ENCODE peak calls at places on chromosomes 3 and 15, in ten cellular contexts. N is CD4-positive, alpha-beta T cell; C is mucosa of descending colon; B is RCC 7860; X is EL; I is stimulated activated CD4-positive, alpha-beta T cell treated with anti-CD3 and anti-CD28 coated beads, Interleukin-2, amount 100 ng/mL, for 48 hours; S is T-helper 9 cell; A is GM20000; O is astrocyte of the spinal cord; G is NCI-H1694. F is an unnamed sample.

GRCh38 chr15:36449084-36449661 is 130.3 kb upstream of the CDIN1 start:
- DNase-seq in O (peak), S (no peak), N (no peak), A (no peak), I (no peak), C (no peak), G (no peak), X (no peak), B (no peak), F (peak)

GRCh38 chr15:49815937-49816336 is 195.1 kb downstream of the DTWD1 start:
- DNase-seq in A (no peak), N (no peak), O (peak), S (no peak), X (peak), C (no peak), G (peak), I (no peak), B (peak), F (peak)

GRCh38 chr3:54857343-54857742 is 70.5 kb downstream of the LRTM1 start:
- DNase-seq in I (no peak), A (no peak), N (no peak), G (no peak), X (peak), C (no peak), S (no peak), B (peak), O (no peak), F (peak)

GRCh38 chr15:82538961-82539689 is 1.1 kb downstream of the RPS17 start:
- DNase-seq in A (no peak), C (no peak), O (peak), S (no peak), X (no peak), I (no peak), N (no peak), B (peak), G (no peak), F (no peak)

GRCh38 chr15:76904461-76905012 is 603 bp downstream of the SCAPER start:
- DNase-seq in I (no peak), A (peak), X (peak), B (no peak), N (peak), S (no peak), C (no peak), O (peak), G (no peak), F (no peak)

GRCh38 chr3:36488077-36488789 is 107.9 kb downstream of the STAC start:
- DNase-seq in I (no peak), O (no peak), A (no peak), C (no peak), B (no peak), S (no peak), G (no peak), N (no peak), X (no peak), F (no peak)

GRCh38 chr3:102378216-102378615 is 56.6 kb upstream of the ZPLD1 start:
- DNase-seq in I (no peak), C (no peak), A (no peak), O (no peak), N (no peak), G (no peak), S (no peak), B (no peak), X (no peak), F (no peak)

GRCh38 chr15:49328941-49329340 is 94.1 kb upstream of the FGF7 start:
- DNase-seq in G (no peak), N (no peak), O (no peak), C (no peak), B (no peak), S (no peak), A (no peak), I (no peak), X (no peak), F (no peak)

GRCh38 chr3:138440137-138440536 is 5.7 kb downstream of the ESYT3 start:
- DNase-seq in S (no peak), C (no peak), N (no peak), A (no peak), G (no peak), B (peak), O (no peak), I (no peak), X (peak), F (no peak)

GRCh38 chr3:101892648-101893047 is 43.3 kb downstream of the NFKBIZ start:
- DNase-seq in G (no peak), O (no peak), A (no peak), X (no peak), S (no peak), I (no peak), N (no peak), C (no peak), B (no peak), F (no peak)

GRCh38 chr15:50542051-50542450 is 4.4 kb downstream of the USP50 start:
- DNase-seq in N (no peak), G (no peak), O (no peak), B (no peak), I (no peak), S (no peak), C (no peak), X (peak), A (no peak), F (peak)

GRCh38 chr3:17973559-17973906 is 231.1 kb upstream of the TBC1D5 start:
- DNase-seq in C (no peak), I (no peak), A (no peak), X (no peak), N (no peak), O (no peak), G (no peak), S (no peak), B (no peak), F (no peak)

GRCh38 chr15:72554471-72555425 is 80.6 kb downstream of the ARIH1 start:
- DNase-seq in G (no peak), O (peak), A (no peak), X (peak), I (peak), C (no peak), N (no peak), S (no peak), B (no peak), F (peak)

GRCh38 chr3:14423197-14423743 is 20.9 kb downstream of the SLC6A6 start:
- DNase-seq in I (no peak), X (no peak), A (no peak), O (no peak), N (no peak), B (no peak), G (no peak), C (peak), S (no peak), F (no peak)

GRCh38 chr3:12879191-12879815 is 37.9 kb upstream of the RPL32 start:
- DNase-seq in X (no peak), C (no peak), A (no peak), I (no peak), B (no peak), O (no peak), N (no peak), G (no peak), S (no peak), F (no peak)

GRCh38 chr3:57942872-57943283 is 65.3 kb upstream of the FLNB start:
- DNase-seq in X (no peak), S (no peak), N (no peak), C (no peak), I (no peak), G (no peak), B (no peak), O (no peak), A (no peak), F (no peak)

GRCh38 chr15:74144153-74144775 is 13.9 kb downstream of the ISLR2 start:
- DNase-seq in N (no peak), G (no peak), I (no peak), S (no peak), O (no peak), C (no peak), X (no peak), B (peak), A (no peak), F (no peak)

GRCh38 chr3:142723665-142723967 is 218 bp upstream of the TRPC1 start:
- DNase-seq in I (no peak), S (no peak), B (no peak), N (no peak), C (no peak), O (no peak), A (no peak), X (no peak), G (no peak), F (no peak)

GRCh38 chr3:66441124-66441523 is 59.7 kb downstream of the LRIG1 start:
- DNase-seq in A (no peak), O (peak), B (peak), X (peak), I (no peak), C (no peak), S (no peak), G (no peak), N (no peak), F (peak)

GRCh38 chr15:69692342-69692741 is 239.7 kb downstream of the RPLP1 start:
- DNase-seq in G (no peak), I (no peak), B (no peak), O (no peak), N (no peak), C (no peak), A (no peak), S (no peak), X (no peak), F (no peak)

GRCh38 chr3:179526989-179527391 is 35.7 kb upstream of the ACTL6A start:
- DNase-seq in I (no peak), O (peak), S (no peak), G (peak), X (peak), N (no peak), B (no peak), A (no peak), C (no peak), F (peak)

GRCh38 chr3:7953449-7954015 is 548.1 kb upstream of the LMCD1 start:
- DNase-seq in N (no peak), X (no peak), I (no peak), B (no peak), A (no peak), O (no peak), G (no peak), C (no peak), S (no peak), F (no peak)

GRCh38 chr3:37935756-37936666 is 54.6 kb upstream of the VILL start:
- DNase-seq in G (no peak), X (peak), I (no peak), C (no peak), A (no peak), S (no peak), O (peak), B (peak), N (no peak), F (peak)

GRCh38 chr3:11825271-11825670 is 21.4 kb downstream of the TAMM41 start:
- DNase-seq in O (peak), X (no peak), S (no peak), G (no peak), C (no peak), A (no peak), I (no peak), N (no peak), B (no peak), F (no peak)

GRCh38 chr15:80615783-80616391 is 79.2 kb upstream of the ABHD17C start:
- DNase-seq in A (no peak), S (no peak), C (peak), G (peak), N (no peak), X (peak), O (peak), I (no peak), B (no peak), F (peak)

GRCh38 chr3:49648354-49649057 is 25.6 kb upstream of the APEH start:
- DNase-seq in C (no peak), O (no peak), B (no peak), G (no peak), S (no peak), I (no peak), X (no peak), A (no peak), N (no peak), F (no peak)

GRCh38 chr3:195549931-195550519 is 6.9 kb upstream of the PPP1R2 start:
- DNase-seq in I (peak), A (peak), G (no peak), X (no peak), N (peak), O (no peak), C (peak), S (peak), B (no peak), F (no peak)

GRCh38 chr3:151639096-151639740 is 94.5 kb upstream of the AADACL2 start:
- DNase-seq in N (no peak), I (no peak), S (no peak), X (no peak), C (no peak), B (no peak), O (no peak), A (no peak), G (no peak), F (no peak)

GRCh38 chr15:68871507-68871906 is 50.8 kb upstream of the ANP32A start:
- DNase-seq in O (no peak), I (no peak), N (no peak), C (no peak), S (no peak), B (no peak), A (no peak), X (no peak), G (no peak), F (no peak)

GRCh38 chr3:33034601-33035000 is 62.3 kb downstream of the GLB1 start:
- DNase-seq in N (no peak), X (no peak), S (no peak), B (no peak), I (no peak), C (no peak), A (no peak), O (no peak), G (no peak), F (no peak)

GRCh38 chr3:120450914-120451669 is at the start of gene FSTL1:
- DNase-seq in C (peak), N (no peak), X (peak), G (no peak), S (no peak), B (peak), A (peak), I (no peak), O (peak), F (peak)

GRCh38 chr3:112857526-112857925 is 10.9 kb upstream of the CD200R1L start:
- DNase-seq in X (no peak), B (no peak), A (no peak), S (no peak), N (no peak), O (no peak), I (no peak), C (no peak), G (no peak), F (no peak)

GRCh38 chr3:39276746-39277145 is 3.1 kb downstream of the CX3CR1 start:
- DNase-seq in C (no peak), B (no peak), O (no peak), G (no peak), I (no peak), X (no peak), A (no peak), S (no peak), N (no peak), F (no peak)

GRCh38 chr3:62238003-62238402 is 135.3 kb downstream of the FEZF2 start:
- DNase-seq in G (no peak), O (no peak), C (no peak), B (no peak), N (no peak), A (no peak), I (no peak), X (no peak), S (no peak), F (no peak)

GRCh38 chr15:70362350-70362749 is 264.6 kb upstream of the TLE3 start:
- DNase-seq in C (no peak), S (no peak), N (no peak), X (no peak), B (no peak), G (no peak), I (no peak), A (no peak), O (no peak), F (no peak)

GRCh38 chr3:149512073-149512782 is 37.7 kb downstream of the TM4SF4 start:
- DNase-seq in B (peak), N (no peak), S (no peak), G (no peak), I (no peak), X (peak), C (no peak), O (peak), A (peak), F (peak)

GRCh38 chr15:95377251-95377852 is 953.1 kb upstream of the NR2F2 start:
- DNase-seq in X (no peak), G (no peak), B (no peak), C (no peak), A (no peak), O (no peak), N (no peak), S (no peak), I (no peak), F (peak)

GRCh38 chr3:127761101-127761802 is 61.1 kb downstream of the MGLL start:
- DNase-seq in N (no peak), A (no peak), X (no peak), O (no peak), S (no peak), I (no peak), C (no peak), B (no peak), G (no peak), F (no peak)

GRCh38 chr3:30076899-30077298 is 529.5 kb upstream of the TGFBR2 start:
- DNase-seq in A (no peak), X (no peak), G (no peak), N (no peak), S (no peak), B (no peak), O (no peak), I (no peak), C (no peak), F (no peak)

F was measured in foreskin fibroblast.